ENCODE peak calls at places on chromosomes 11 and 22, in ten cellular contexts. One of them, this sample, is unnamed.

GRCh38 chr11:6303657-6304056 is 16.6 kb downstream of the CAVIN3 start:
- DNase-seq in cardiac fibroblast: no peak
- DNase-seq in HCT116: no peak
- DNase-seq in body of pancreas: no peak
- DNase-seq in A549: no peak
- DNase-seq in kidney epithelial cell: no peak
- DNase-seq in foreskin fibroblast: no peak
- DNase-seq in HL-60: no peak
- DNase-seq in AG04450: no peak
- DNase-seq in transverse colon: no peak
- DNase-seq in this sample: no peak

GRCh38 chr11:103953797-103954495 is 82.5 kb upstream of the DDI1 start:
- DNase-seq in transverse colon: peak
- DNase-seq in AG04450: no peak
- DNase-seq in HCT116: no peak
- DNase-seq in HL-60: no peak
- DNase-seq in body of pancreas: no peak
- DNase-seq in kidney epithelial cell: no peak
- DNase-seq in foreskin fibroblast: no peak
- DNase-seq in A549: no peak
- DNase-seq in cardiac fibroblast: no peak
- DNase-seq in this sample: no peak

GRCh38 chr11:66371627-66372415 is at the start of gene SLC29A2:
- DNase-seq in body of pancreas: peak
- DNase-seq in AG04450: no peak
- DNase-seq in foreskin fibroblast: peak
- DNase-seq in HCT116: peak
- DNase-seq in cardiac fibroblast: no peak
- DNase-seq in kidney epithelial cell: no peak
- DNase-seq in A549: peak
- DNase-seq in transverse colon: peak
- DNase-seq in HL-60: peak
- DNase-seq in this sample: no peak

GRCh38 chr11:45928535-45929215 is 6.2 kb downstream of the LARGE2 start:
- DNase-seq in A549: no peak
- DNase-seq in HCT116: no peak
- DNase-seq in HL-60: no peak
- DNase-seq in AG04450: no peak
- DNase-seq in transverse colon: peak
- DNase-seq in foreskin fibroblast: no peak
- DNase-seq in body of pancreas: no peak
- DNase-seq in kidney epithelial cell: no peak
- DNase-seq in cardiac fibroblast: no peak
- DNase-seq in this sample: no peak

GRCh38 chr22:42385691-42386090 is 46.5 kb downstream of the NFAM1 start:
- DNase-seq in transverse colon: no peak
- DNase-seq in body of pancreas: no peak
- DNase-seq in A549: no peak
- DNase-seq in kidney epithelial cell: no peak
- DNase-seq in foreskin fibroblast: no peak
- DNase-seq in cardiac fibroblast: no peak
- DNase-seq in HL-60: no peak
- DNase-seq in AG04450: no peak
- DNase-seq in HCT116: no peak
- DNase-seq in this sample: no peak

GRCh38 chr11:102158151-102158734 is 48.0 kb downstream of the YAP1 start:
- DNase-seq in AG04450: no peak
- DNase-seq in foreskin fibroblast: no peak
- DNase-seq in HL-60: no peak
- DNase-seq in transverse colon: peak
- DNase-seq in HCT116: no peak
- DNase-seq in body of pancreas: no peak
- DNase-seq in A549: no peak
- DNase-seq in cardiac fibroblast: no peak
- DNase-seq in kidney epithelial cell: no peak
- DNase-seq in this sample: no peak

GRCh38 chr11:30585892-30586250 is 282 bp downstream of the MPPED2 start:
- DNase-seq in foreskin fibroblast: no peak
- DNase-seq in AG04450: no peak
- DNase-seq in HL-60: no peak
- DNase-seq in cardiac fibroblast: no peak
- DNase-seq in kidney epithelial cell: no peak
- DNase-seq in HCT116: no peak
- DNase-seq in body of pancreas: peak
- DNase-seq in A549: no peak
- DNase-seq in transverse colon: peak
- DNase-seq in this sample: no peak

GRCh38 chr11:108664241-108664640 is 628 bp upstream of the DDX10 start:
- DNase-seq in body of pancreas: no peak
- DNase-seq in HL-60: no peak
- DNase-seq in foreskin fibroblast: no peak
- DNase-seq in HCT116: no peak
- DNase-seq in transverse colon: no peak
- DNase-seq in A549: no peak
- DNase-seq in cardiac fibroblast: no peak
- DNase-seq in AG04450: no peak
- DNase-seq in kidney epithelial cell: no peak
- DNase-seq in this sample: no peak

GRCh38 chr11:124793466-124794278 is 6.5 kb downstream of the MSANTD2 start:
- DNase-seq in A549: peak
- DNase-seq in cardiac fibroblast: peak
- DNase-seq in foreskin fibroblast: peak
- DNase-seq in transverse colon: peak
- DNase-seq in body of pancreas: peak
- DNase-seq in HCT116: peak
- DNase-seq in kidney epithelial cell: no peak
- DNase-seq in HL-60: peak
- DNase-seq in AG04450: no peak
- DNase-seq in this sample: no peak

GRCh38 chr22:42688241-42688913 is 32.3 kb downstream of the A4GALT start:
- DNase-seq in HCT116: no peak
- DNase-seq in HL-60: no peak
- DNase-seq in foreskin fibroblast: peak
- DNase-seq in AG04450: peak
- DNase-seq in cardiac fibroblast: peak
- DNase-seq in transverse colon: peak
- DNase-seq in body of pancreas: peak
- DNase-seq in A549: peak
- DNase-seq in kidney epithelial cell: peak
- DNase-seq in this sample: no peak

GRCh38 chr11:57310091-57310490 is 14.7 kb downstream of the TNKS1BP1 start:
- DNase-seq in HCT116: no peak
- DNase-seq in cardiac fibroblast: no peak
- DNase-seq in AG04450: no peak
- DNase-seq in transverse colon: no peak
- DNase-seq in A549: no peak
- DNase-seq in HL-60: no peak
- DNase-seq in kidney epithelial cell: no peak
- DNase-seq in body of pancreas: no peak
- DNase-seq in foreskin fibroblast: no peak
- DNase-seq in this sample: no peak

GRCh38 chr11:57309106-57310059 is 15.4 kb downstream of the TNKS1BP1 start:
- DNase-seq in HL-60: no peak
- DNase-seq in cardiac fibroblast: no peak
- DNase-seq in A549: no peak
- DNase-seq in transverse colon: no peak
- DNase-seq in body of pancreas: no peak
- DNase-seq in AG04450: no peak
- DNase-seq in HCT116: no peak
- DNase-seq in kidney epithelial cell: no peak
- DNase-seq in foreskin fibroblast: no peak
- DNase-seq in this sample: no peak

GRCh38 chr11:57312511-57313021 is 12.2 kb downstream of the TNKS1BP1 start:
- DNase-seq in kidney epithelial cell: no peak
- DNase-seq in HCT116: no peak
- DNase-seq in body of pancreas: no peak
- DNase-seq in cardiac fibroblast: no peak
- DNase-seq in A549: no peak
- DNase-seq in transverse colon: no peak
- DNase-seq in foreskin fibroblast: no peak
- DNase-seq in AG04450: no peak
- DNase-seq in HL-60: no peak
- DNase-seq in this sample: no peak

GRCh38 chr11:57311109-57311936 is 13.4 kb downstream of the TNKS1BP1 start:
- DNase-seq in kidney epithelial cell: peak
- DNase-seq in A549: peak
- DNase-seq in cardiac fibroblast: peak
- DNase-seq in HL-60: no peak
- DNase-seq in HCT116: peak
- DNase-seq in foreskin fibroblast: peak
- DNase-seq in transverse colon: peak
- DNase-seq in AG04450: peak
- DNase-seq in body of pancreas: peak
- DNase-seq in this sample: peak

DNA sequence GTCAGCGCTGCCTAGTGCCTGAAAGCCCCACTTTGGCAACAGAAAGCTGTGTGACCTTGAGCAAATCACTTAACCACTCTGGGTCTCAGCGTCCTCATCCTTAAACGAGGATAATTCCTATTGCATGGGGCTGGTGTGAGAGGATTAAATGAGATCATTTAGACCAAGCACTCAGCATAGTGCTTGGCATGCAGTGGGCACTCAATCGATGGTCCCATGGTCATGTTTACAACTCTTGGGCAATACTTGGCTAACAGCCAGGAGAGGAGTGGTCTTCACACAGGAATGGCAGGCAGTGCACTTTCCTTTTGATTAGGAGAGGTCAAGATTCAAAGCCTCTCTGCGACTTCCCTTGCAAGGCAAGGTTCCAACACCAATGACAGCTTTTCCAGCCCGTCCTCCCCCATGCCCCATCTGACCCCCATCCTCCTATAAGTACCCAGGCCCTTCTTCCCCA is 14.1 kb downstream of the TNKS1BP1 start:
- DNase-seq in transverse colon: no peak
- DNase-seq in HCT116: no peak
- DNase-seq in A549: no peak
- DNase-seq in kidney epithelial cell: no peak
- DNase-seq in body of pancreas: peak
- DNase-seq in HL-60: no peak
- DNase-seq in foreskin fibroblast: peak
- DNase-seq in AG04450: no peak
- DNase-seq in cardiac fibroblast: no peak
- DNase-seq in this sample: peak
- H3K4me3 ChIP-seq in transverse colon: peak
- H3K4me3 ChIP-seq in HCT116: peak
- H3K4me3 ChIP-seq in A549: peak
- H3K4me3 ChIP-seq in kidney epithelial cell: peak
- H3K4me3 ChIP-seq in body of pancreas: no peak
- H3K4me3 ChIP-seq in HL-60: no peak
- H3K4me3 ChIP-seq in foreskin fibroblast: peak
- H3K4me3 ChIP-seq in AG04450: peak
- H3K4me3 ChIP-seq in cardiac fibroblast: peak
- H3K4me3 ChIP-seq in this sample: peak

GRCh38 chr11:79060081-79060480 is 380.7 kb downstream of the TENM4 start:
- DNase-seq in HCT116: no peak
- DNase-seq in A549: no peak
- DNase-seq in cardiac fibroblast: no peak
- DNase-seq in kidney epithelial cell: no peak
- DNase-seq in HL-60: no peak
- DNase-seq in body of pancreas: no peak
- DNase-seq in transverse colon: no peak
- DNase-seq in AG04450: no peak
- DNase-seq in foreskin fibroblast: no peak
- DNase-seq in this sample: no peak
- TF ChIP-seq CTCF in HCT116: no peak
- TF ChIP-seq CTCF in A549: no peak
- TF ChIP-seq CTCF in cardiac fibroblast: no peak
- TF ChIP-seq CTCF in kidney epithelial cell: no peak
- TF ChIP-seq CTCF in HL-60: no peak
- TF ChIP-seq CTCF in body of pancreas: no peak
- TF ChIP-seq CTCF in transverse colon: no peak
- TF ChIP-seq CTCF in AG04450: no peak
- TF ChIP-seq CTCF in foreskin fibroblast: no peak
- TF ChIP-seq CTCF in this sample: no peak

GRCh38 chr11:2302844-2303626 is 1.2 kb downstream of the TSPAN32 start:
- DNase-seq in transverse colon: no peak
- DNase-seq in HCT116: no peak
- DNase-seq in HL-60: no peak
- DNase-seq in cardiac fibroblast: no peak
- DNase-seq in body of pancreas: peak
- DNase-seq in AG04450: no peak
- DNase-seq in A549: no peak
- DNase-seq in kidney epithelial cell: no peak
- DNase-seq in foreskin fibroblast: no peak
- DNase-seq in this sample: no peak
- H3K4me3 ChIP-seq in transverse colon: peak
- H3K4me3 ChIP-seq in HCT116: no peak
- H3K4me3 ChIP-seq in HL-60: peak
- H3K4me3 ChIP-seq in cardiac fibroblast: no peak
- H3K4me3 ChIP-seq in body of pancreas: no peak
- H3K4me3 ChIP-seq in AG04450: no peak
- H3K4me3 ChIP-seq in A549: no peak
- H3K4me3 ChIP-seq in kidney epithelial cell: no peak
- H3K4me3 ChIP-seq in foreskin fibroblast: no peak
- H3K4me3 ChIP-seq in this sample: no peak

DNA sequence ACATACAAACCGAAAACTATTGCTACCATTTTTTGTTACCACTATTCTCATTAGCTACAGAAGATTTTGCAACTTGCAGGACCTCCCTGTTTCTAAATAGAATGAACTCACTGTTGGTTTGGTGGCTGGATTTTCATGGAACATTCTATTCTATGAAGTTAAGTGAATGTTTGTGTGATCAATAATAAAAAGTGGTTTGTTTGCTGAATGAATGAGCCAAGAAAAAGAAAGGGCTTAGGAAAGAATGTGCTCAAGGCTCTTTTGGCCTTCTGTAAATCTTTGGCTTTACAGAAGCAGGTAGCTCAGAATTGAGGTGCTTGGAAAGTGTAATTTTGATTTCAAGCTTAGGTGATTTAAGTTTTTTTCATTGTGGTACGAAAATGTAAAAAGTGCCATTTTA is 5.9 kb upstream of the SCGB1D2 start:
- DNase-seq in foreskin fibroblast: no peak
- DNase-seq in HCT116: no peak
- DNase-seq in body of pancreas: no peak
- DNase-seq in HL-60: no peak
- DNase-seq in AG04450: no peak
- DNase-seq in kidney epithelial cell: no peak
- DNase-seq in cardiac fibroblast: no peak
- DNase-seq in A549: no peak
- DNase-seq in transverse colon: no peak
- DNase-seq in this sample: no peak
- TF ChIP-seq CTCF in foreskin fibroblast: no peak
- TF ChIP-seq CTCF in HCT116: no peak
- TF ChIP-seq CTCF in body of pancreas: no peak
- TF ChIP-seq CTCF in HL-60: no peak
- TF ChIP-seq CTCF in AG04450: no peak
- TF ChIP-seq CTCF in kidney epithelial cell: no peak
- TF ChIP-seq CTCF in cardiac fibroblast: no peak
- TF ChIP-seq CTCF in A549: no peak
- TF ChIP-seq CTCF in transverse colon: no peak
- TF ChIP-seq CTCF in this sample: no peak

GRCh38 chr11:129732926-129733325 is 82.7 kb upstream of the TMEM45B start:
- DNase-seq in AG04450: no peak
- DNase-seq in transverse colon: no peak
- DNase-seq in body of pancreas: no peak
- DNase-seq in A549: no peak
- DNase-seq in kidney epithelial cell: no peak
- DNase-seq in cardiac fibroblast: no peak
- DNase-seq in HCT116: no peak
- DNase-seq in foreskin fibroblast: no peak
- DNase-seq in HL-60: no peak
- DNase-seq in this sample: no peak
- H3K4me3 ChIP-seq in AG04450: no peak
- H3K4me3 ChIP-seq in transverse colon: no peak
- H3K4me3 ChIP-seq in body of pancreas: no peak
- H3K4me3 ChIP-seq in A549: no peak
- H3K4me3 ChIP-seq in kidney epithelial cell: no peak
- H3K4me3 ChIP-seq in cardiac fibroblast: no peak
- H3K4me3 ChIP-seq in HCT116: no peak
- H3K4me3 ChIP-seq in foreskin fibroblast: no peak
- H3K4me3 ChIP-seq in HL-60: no peak
- H3K4me3 ChIP-seq in this sample: no peak